ENCODE peak calls at places on chromosome 22, in ten cellular contexts. One of them, this sample, is unnamed.
A peak's percentile ranks its signal among the peaks of the same experiment; 100 is the strongest.

GRCh38 chr22:37564111-37564711 is 3.9 kb downstream of the CDC42EP1 start:
- DNase-seq in SK-N-DZ: no peak
- DNase-seq in NCI-H2081: no peak
- DNase-seq in nephron progenitor cell: no peak
- DNase-seq in anterior cingulate cortex: no peak
- DNase-seq in pancreas: no peak
- DNase-seq in AG08395: no peak
- DNase-seq in posterior cingulate gyrus: no peak
- DNase-seq in non-pigmented ciliary epithelial cell: no peak
- DNase-seq in GM04504: no peak
- DNase-seq in this sample: no peak

GRCh38 chr22:37105990-37106389 is 3.5 kb downstream of the TMPRSS6 start:
- DNase-seq in pancreas: no peak
- DNase-seq in posterior cingulate gyrus: no peak
- DNase-seq in nephron progenitor cell: no peak
- DNase-seq in SK-N-DZ: no peak
- DNase-seq in anterior cingulate cortex: no peak
- DNase-seq in non-pigmented ciliary epithelial cell: no peak
- DNase-seq in GM04504: no peak
- DNase-seq in AG08395: no peak
- DNase-seq in NCI-H2081: no peak
- DNase-seq in this sample: no peak

GRCh38 chr22:39292561-39293074 is 26.8 kb downstream of the RPL3 start:
- DNase-seq in AG08395: peak; percentile 92
- DNase-seq in GM04504: peak; percentile 79
- DNase-seq in nephron progenitor cell: peak; percentile 68
- DNase-seq in anterior cingulate cortex: no peak
- DNase-seq in pancreas: peak; percentile 97
- DNase-seq in non-pigmented ciliary epithelial cell: peak; percentile 86
- DNase-seq in posterior cingulate gyrus: peak; percentile 71
- DNase-seq in SK-N-DZ: no peak
- DNase-seq in NCI-H2081: peak; percentile 64
- DNase-seq in this sample: peak; percentile 62

GRCh38 chr22:23288301-23289129 is 108.2 kb downstream of the BCR start:
- DNase-seq in posterior cingulate gyrus: no peak
- DNase-seq in SK-N-DZ: no peak
- DNase-seq in GM04504: no peak
- DNase-seq in anterior cingulate cortex: no peak
- DNase-seq in NCI-H2081: no peak
- DNase-seq in AG08395: no peak
- DNase-seq in pancreas: no peak
- DNase-seq in nephron progenitor cell: no peak
- DNase-seq in non-pigmented ciliary epithelial cell: no peak
- DNase-seq in this sample: no peak

GRCh38 chr22:26479792-26480610 is 3.6 kb downstream of the HPS4 start:
- DNase-seq in nephron progenitor cell: no peak
- DNase-seq in pancreas: no peak
- DNase-seq in anterior cingulate cortex: no peak
- DNase-seq in posterior cingulate gyrus: no peak
- DNase-seq in non-pigmented ciliary epithelial cell: no peak
- DNase-seq in AG08395: no peak
- DNase-seq in SK-N-DZ: peak; percentile 21
- DNase-seq in NCI-H2081: peak; percentile 35
- DNase-seq in GM04504: no peak
- DNase-seq in this sample: no peak

GRCh38 chr22:43126506-43127165 is 16.1 kb downstream of the BIK start:
- DNase-seq in nephron progenitor cell: no peak
- DNase-seq in anterior cingulate cortex: no peak
- DNase-seq in AG08395: peak; percentile 91
- DNase-seq in GM04504: peak; percentile 44
- DNase-seq in SK-N-DZ: no peak
- DNase-seq in pancreas: no peak
- DNase-seq in non-pigmented ciliary epithelial cell: peak; percentile 65
- DNase-seq in NCI-H2081: no peak
- DNase-seq in posterior cingulate gyrus: no peak
- DNase-seq in this sample: no peak

GRCh38 chr22:38886333-38886732 is 14.3 kb upstream of the CBX6 start:
- DNase-seq in non-pigmented ciliary epithelial cell: no peak
- DNase-seq in nephron progenitor cell: no peak
- DNase-seq in posterior cingulate gyrus: no peak
- DNase-seq in AG08395: no peak
- DNase-seq in NCI-H2081: no peak
- DNase-seq in GM04504: no peak
- DNase-seq in SK-N-DZ: no peak
- DNase-seq in pancreas: no peak
- DNase-seq in anterior cingulate cortex: no peak
- DNase-seq in this sample: no peak

GRCh38 chr22:40258463-40259046 is 80.8 kb downstream of the TNRC6B start:
- DNase-seq in non-pigmented ciliary epithelial cell: no peak
- DNase-seq in NCI-H2081: no peak
- DNase-seq in anterior cingulate cortex: no peak
- DNase-seq in GM04504: no peak
- DNase-seq in pancreas: no peak
- DNase-seq in AG08395: no peak
- DNase-seq in posterior cingulate gyrus: no peak
- DNase-seq in nephron progenitor cell: no peak
- DNase-seq in SK-N-DZ: no peak
- DNase-seq in this sample: no peak

GRCh38 chr22:18044548-18045271 is 20.3 kb upstream of the MICAL3 start:
- DNase-seq in GM04504: no peak
- DNase-seq in non-pigmented ciliary epithelial cell: no peak
- DNase-seq in SK-N-DZ: no peak
- DNase-seq in nephron progenitor cell: no peak
- DNase-seq in posterior cingulate gyrus: peak; percentile 76
- DNase-seq in NCI-H2081: peak; percentile 85
- DNase-seq in pancreas: peak; percentile 86
- DNase-seq in AG08395: no peak
- DNase-seq in anterior cingulate cortex: peak; percentile 54
- DNase-seq in this sample: no peak

GRCh38 chr22:50672471-50673230 is at the start of gene SHANK3:
- DNase-seq in non-pigmented ciliary epithelial cell: no peak
- DNase-seq in posterior cingulate gyrus: no peak
- DNase-seq in SK-N-DZ: no peak
- DNase-seq in NCI-H2081: no peak
- DNase-seq in AG08395: peak; percentile 2
- DNase-seq in anterior cingulate cortex: no peak
- DNase-seq in GM04504: no peak
- DNase-seq in pancreas: no peak
- DNase-seq in nephron progenitor cell: no peak
- DNase-seq in this sample: no peak

GRCh38 chr22:29260601-29261315 is 7.0 kb downstream of the RHBDD3 start:
- DNase-seq in SK-N-DZ: no peak
- DNase-seq in NCI-H2081: no peak
- DNase-seq in nephron progenitor cell: no peak
- DNase-seq in pancreas: no peak
- DNase-seq in posterior cingulate gyrus: no peak
- DNase-seq in AG08395: no peak
- DNase-seq in anterior cingulate cortex: no peak
- DNase-seq in non-pigmented ciliary epithelial cell: no peak
- DNase-seq in GM04504: no peak
- DNase-seq in this sample: no peak

GRCh38 chr22:32752868-32753520 is 48.5 kb upstream of the TIMP3 start:
- DNase-seq in AG08395: no peak
- DNase-seq in anterior cingulate cortex: no peak
- DNase-seq in non-pigmented ciliary epithelial cell: no peak
- DNase-seq in posterior cingulate gyrus: no peak
- DNase-seq in pancreas: no peak
- DNase-seq in SK-N-DZ: no peak
- DNase-seq in GM04504: no peak
- DNase-seq in nephron progenitor cell: no peak
- DNase-seq in NCI-H2081: no peak
- DNase-seq in this sample: no peak

GRCh38 chr22:25362215-25362882 is 142.9 kb downstream of the CRYBB2 start:
- DNase-seq in nephron progenitor cell: peak; percentile 87
- DNase-seq in pancreas: peak; percentile 37
- DNase-seq in NCI-H2081: peak; percentile 9
- DNase-seq in anterior cingulate cortex: peak; percentile 9
- DNase-seq in AG08395: peak; percentile 78
- DNase-seq in GM04504: peak; percentile 17
- DNase-seq in SK-N-DZ: peak; percentile 61
- DNase-seq in posterior cingulate gyrus: peak; percentile 50
- DNase-seq in non-pigmented ciliary epithelial cell: peak; percentile 3
- DNase-seq in this sample: peak; percentile 98

GRCh38 chr22:39468487-39469325 is 11.9 kb downstream of the MGAT3 start:
- DNase-seq in non-pigmented ciliary epithelial cell: no peak
- DNase-seq in nephron progenitor cell: no peak
- DNase-seq in SK-N-DZ: no peak
- DNase-seq in GM04504: no peak
- DNase-seq in AG08395: no peak
- DNase-seq in posterior cingulate gyrus: no peak
- DNase-seq in pancreas: no peak
- DNase-seq in NCI-H2081: no peak
- DNase-seq in anterior cingulate cortex: no peak
- DNase-seq in this sample: no peak

GRCh38 chr22:41271787-41272186 is 14.2 kb downstream of the RANGAP1 start:
- DNase-seq in AG08395: no peak
- DNase-seq in anterior cingulate cortex: no peak
- DNase-seq in GM04504: no peak
- DNase-seq in SK-N-DZ: no peak
- DNase-seq in NCI-H2081: no peak
- DNase-seq in posterior cingulate gyrus: no peak
- DNase-seq in nephron progenitor cell: no peak
- DNase-seq in pancreas: no peak
- DNase-seq in non-pigmented ciliary epithelial cell: no peak
- DNase-seq in this sample: no peak

GRCh38 chr22:32985899-32986772 is 72.0 kb downstream of the SYN3 start:
- DNase-seq in posterior cingulate gyrus: peak; percentile 35
- DNase-seq in NCI-H2081: no peak
- DNase-seq in non-pigmented ciliary epithelial cell: peak; percentile 32
- DNase-seq in AG08395: peak; percentile 86
- DNase-seq in GM04504: peak; percentile 63
- DNase-seq in anterior cingulate cortex: peak; percentile 29
- DNase-seq in pancreas: peak; percentile 45
- DNase-seq in SK-N-DZ: peak; percentile 78
- DNase-seq in nephron progenitor cell: peak; percentile 81
- DNase-seq in this sample: peak; percentile 86

GRCh38 chr22:46347646-46348045 is 12.1 kb downstream of the TRMU start:
- DNase-seq in NCI-H2081: no peak
- DNase-seq in GM04504: no peak
- DNase-seq in non-pigmented ciliary epithelial cell: no peak
- DNase-seq in pancreas: no peak
- DNase-seq in AG08395: no peak
- DNase-seq in posterior cingulate gyrus: no peak
- DNase-seq in nephron progenitor cell: no peak
- DNase-seq in SK-N-DZ: no peak
- DNase-seq in anterior cingulate cortex: no peak
- DNase-seq in this sample: no peak

GRCh38 chr22:29313126-29314071 is 2.1 kb downstream of the RASL10A start:
- DNase-seq in SK-N-DZ: no peak
- DNase-seq in posterior cingulate gyrus: no peak
- DNase-seq in NCI-H2081: no peak
- DNase-seq in anterior cingulate cortex: no peak
- DNase-seq in AG08395: peak; percentile 44
- DNase-seq in pancreas: no peak
- DNase-seq in nephron progenitor cell: no peak
- DNase-seq in GM04504: no peak
- DNase-seq in non-pigmented ciliary epithelial cell: no peak
- DNase-seq in this sample: peak; percentile 88

GRCh38 chr22:48507595-48508350 is 1319.9 kb downstream of the BRD1 start:
- DNase-seq in GM04504: no peak
- DNase-seq in anterior cingulate cortex: no peak
- DNase-seq in non-pigmented ciliary epithelial cell: no peak
- DNase-seq in SK-N-DZ: no peak
- DNase-seq in pancreas: no peak
- DNase-seq in nephron progenitor cell: no peak
- DNase-seq in AG08395: no peak
- DNase-seq in posterior cingulate gyrus: no peak
- DNase-seq in NCI-H2081: no peak
- DNase-seq in this sample: no peak

GRCh38 chr22:22167791-22168189 is 76.8 kb upstream of the VPREB1 start:
- DNase-seq in AG08395: no peak
- DNase-seq in nephron progenitor cell: no peak
- DNase-seq in SK-N-DZ: no peak
- DNase-seq in anterior cingulate cortex: no peak
- DNase-seq in pancreas: no peak
- DNase-seq in posterior cingulate gyrus: no peak
- DNase-seq in non-pigmented ciliary epithelial cell: no peak
- DNase-seq in NCI-H2081: peak; percentile 3
- DNase-seq in GM04504: no peak
- DNase-seq in this sample: no peak

GRCh38 chr22:37848587-37849088 is 581 bp upstream of the EIF3L start:
- DNase-seq in non-pigmented ciliary epithelial cell: no peak
- DNase-seq in SK-N-DZ: peak; percentile 20
- DNase-seq in NCI-H2081: peak; percentile 13
- DNase-seq in anterior cingulate cortex: no peak
- DNase-seq in nephron progenitor cell: no peak
- DNase-seq in posterior cingulate gyrus: no peak
- DNase-seq in pancreas: no peak
- DNase-seq in AG08395: no peak
- DNase-seq in GM04504: no peak
- DNase-seq in this sample: no peak

GRCh38 chr22:38751422-38752346 is 4.1 kb downstream of the SUN2 start:
- DNase-seq in nephron progenitor cell: no peak
- DNase-seq in pancreas: no peak
- DNase-seq in GM04504: no peak
- DNase-seq in non-pigmented ciliary epithelial cell: no peak
- DNase-seq in posterior cingulate gyrus: no peak
- DNase-seq in SK-N-DZ: no peak
- DNase-seq in NCI-H2081: no peak
- DNase-seq in AG08395: no peak
- DNase-seq in anterior cingulate cortex: no peak
- DNase-seq in this sample: no peak

GRCh38 chr22:26673485-26673884 is 16.1 kb downstream of the MIAT start:
- DNase-seq in GM04504: no peak
- DNase-seq in anterior cingulate cortex: no peak
- DNase-seq in nephron progenitor cell: no peak
- DNase-seq in posterior cingulate gyrus: no peak
- DNase-seq in non-pigmented ciliary epithelial cell: no peak
- DNase-seq in NCI-H2081: no peak
- DNase-seq in SK-N-DZ: peak; percentile 25
- DNase-seq in pancreas: no peak
- DNase-seq in AG08395: no peak
- DNase-seq in this sample: no peak

GRCh38 chr22:35477911-35478582 is 62.6 kb upstream of the RASD2 start:
- DNase-seq in pancreas: peak; percentile 41
- DNase-seq in posterior cingulate gyrus: no peak
- DNase-seq in NCI-H2081: peak; percentile 81
- DNase-seq in non-pigmented ciliary epithelial cell: no peak
- DNase-seq in GM04504: peak; percentile 92
- DNase-seq in SK-N-DZ: peak; percentile 57
- DNase-seq in nephron progenitor cell: peak; percentile 67
- DNase-seq in AG08395: peak; percentile 70
- DNase-seq in anterior cingulate cortex: no peak
- DNase-seq in this sample: no peak

GRCh38 chr22:30435674-30436126 is 10.1 kb downstream of the MTFP1 start:
- DNase-seq in non-pigmented ciliary epithelial cell: no peak
- DNase-seq in NCI-H2081: peak; percentile 5
- DNase-seq in posterior cingulate gyrus: no peak
- DNase-seq in AG08395: no peak
- DNase-seq in pancreas: no peak
- DNase-seq in SK-N-DZ: no peak
- DNase-seq in GM04504: no peak
- DNase-seq in anterior cingulate cortex: no peak
- DNase-seq in nephron progenitor cell: no peak
- DNase-seq in this sample: no peak

GRCh38 chr22:23220485-23221350 is 40.4 kb downstream of the BCR start:
- DNase-seq in anterior cingulate cortex: no peak
- DNase-seq in pancreas: no peak
- DNase-seq in non-pigmented ciliary epithelial cell: no peak
- DNase-seq in NCI-H2081: no peak
- DNase-seq in AG08395: peak; percentile 28
- DNase-seq in GM04504: no peak
- DNase-seq in posterior cingulate gyrus: no peak
- DNase-seq in nephron progenitor cell: no peak
- DNase-seq in SK-N-DZ: no peak
- DNase-seq in this sample: no peak

GRCh38 chr22:23520875-23521441 is 59.1 kb downstream of the IGLL1 start:
- DNase-seq in posterior cingulate gyrus: no peak
- DNase-seq in SK-N-DZ: peak; percentile 58
- DNase-seq in anterior cingulate cortex: no peak
- DNase-seq in AG08395: peak; percentile 40
- DNase-seq in NCI-H2081: peak; percentile 46
- DNase-seq in pancreas: no peak
- DNase-seq in GM04504: no peak
- DNase-seq in nephron progenitor cell: peak; percentile 56
- DNase-seq in non-pigmented ciliary epithelial cell: no peak
- DNase-seq in this sample: peak; percentile 51

GRCh38 chr22:39384750-39385480 is 14.7 kb upstream of the TAB1 start:
- DNase-seq in pancreas: no peak
- DNase-seq in SK-N-DZ: peak; percentile 70
- DNase-seq in GM04504: no peak
- DNase-seq in non-pigmented ciliary epithelial cell: no peak
- DNase-seq in AG08395: no peak
- DNase-seq in nephron progenitor cell: peak; percentile 40
- DNase-seq in posterior cingulate gyrus: no peak
- DNase-seq in anterior cingulate cortex: no peak
- DNase-seq in NCI-H2081: no peak
- DNase-seq in this sample: no peak